ENCODE peak calls at places on chromosomes 1 and 21, in six cellular contexts. H is small intestine, Q is body of pancreas, O is foreskin fibroblast, M is fibroblast of lung, S is coronary artery. L is an unnamed sample.

GRCh38 chr1:201504799-201505504 is 2.0 kb downstream of the CSRP1 start:
- DNase-seq in H (no peak), Q (no peak), O (no peak), M (no peak), S (no peak), L (no peak)

GRCh38 chr1:210686841-210687240 is 358.1 kb downstream of the HHAT start:
- DNase-seq in H (no peak), Q (no peak), O (no peak), M (no peak), S (no peak), L (no peak)

GRCh38 chr1:244461254-244462071 is at the start of gene CATSPERE:
- DNase-seq in H (peak), Q (peak), O (peak), M (peak), S (peak), L (no peak)

GRCh38 chr1:231487019-231487418 is 41.5 kb upstream of the TSNAX start:
- DNase-seq in H (peak), Q (no peak), O (peak), M (peak), S (no peak), L (no peak)

GRCh38 chr1:177131723-177132122 is 32.8 kb downstream of the ASTN1 start:
- DNase-seq in H (no peak), Q (no peak), O (no peak), M (no peak), S (no peak), L (no peak)

GRCh38 chr1:168488153-168488552 is 55.6 kb downstream of the XCL2 start:
- DNase-seq in H (no peak), Q (peak), O (peak), M (peak), S (no peak), L (no peak)

GRCh38 chr21:45073301-45074047 is 906 bp upstream of the ADARB1 start:
- DNase-seq in H (peak), Q (peak), O (peak), M (no peak), S (peak), L (no peak)

GRCh38 chr1:184051138-184051484 is 419 bp upstream of the TSEN15 start:
- DNase-seq in H (no peak), Q (no peak), O (no peak), M (no peak), S (no peak), L (no peak)

GRCh38 chr1:119005870-119006405 is 17.8 kb upstream of the TBX15 start:
- DNase-seq in H (no peak), Q (no peak), O (no peak), M (no peak), S (no peak), L (no peak)

GRCh38 chr1:180572745-180573144 is 14.0 kb downstream of the OVAAL start:
- DNase-seq in H (peak), Q (no peak), O (no peak), M (no peak), S (no peak), L (no peak)

GRCh38 chr1:231584117-231584516 is 42.5 kb upstream of the DISC1 start:
- DNase-seq in H (peak), Q (no peak), O (peak), M (peak), S (no peak), L (peak)

GRCh38 chr1:54379481-54380284 is 26.5 kb downstream of the SSBP3 start:
- DNase-seq in H (no peak), Q (peak), O (no peak), M (peak), S (no peak), L (no peak)

GRCh38 chr1:109822749-109823542 is 59.2 kb upstream of the EPS8L3 start:
- DNase-seq in H (no peak), Q (no peak), O (no peak), M (no peak), S (peak), L (no peak)

GRCh38 chr1:44924835-44925464 is 61.4 kb downstream of the EIF2B3 start:
- DNase-seq in H (peak), Q (no peak), O (peak), M (peak), S (no peak), L (peak)

GRCh38 chr1:76627498-76627897 is 239.8 kb upstream of the ST6GALNAC5 start:
- DNase-seq in H (no peak), Q (no peak), O (no peak), M (no peak), S (no peak), L (no peak)

GRCh38 chr1:100184536-100184935 is 6.5 kb upstream of the LRRC39 start:
- DNase-seq in H (no peak), Q (no peak), O (no peak), M (no peak), S (no peak), L (no peak)

GRCh38 chr1:235907897-235908240 is 41.2 kb upstream of the LYST start:
- DNase-seq in H (no peak), Q (no peak), O (no peak), M (no peak), S (no peak), L (no peak)

GRCh38 chr1:203033917-203034316 is 7.6 kb downstream of the PPFIA4 start:
- DNase-seq in H (no peak), Q (no peak), O (no peak), M (no peak), S (no peak), L (no peak)

GRCh38 chr1:31111290-31111951 is 45.9 kb upstream of the PUM1 start:
- DNase-seq in H (peak), Q (no peak), O (peak), M (peak), S (no peak), L (no peak)

GRCh38 chr21:18252686-18253085 is 8.1 kb downstream of the CHODL start:
- DNase-seq in H (no peak), Q (no peak), O (no peak), M (no peak), S (no peak), L (no peak)

GRCh38 chr1:207998691-207999090 is 87.8 kb upstream of the CD34 start:
- DNase-seq in H (no peak), Q (no peak), O (no peak), M (no peak), S (no peak), L (no peak)

GRCh38 chr1:2859881-2860430 is 58.5 kb upstream of the TTC34 start:
- DNase-seq in H (no peak), Q (no peak), O (no peak), M (no peak), S (no peak), L (no peak)

GRCh38 chr1:92797297-92797696 is 12.4 kb upstream of the EVI5 start:
- DNase-seq in H (no peak), Q (no peak), O (no peak), M (peak), S (no peak), L (no peak)

GRCh38 chr1:58923090-58923470 is 139.2 kb upstream of the JUN start:
- DNase-seq in H (peak), Q (no peak), O (no peak), M (no peak), S (no peak), L (no peak)

GRCh38 chr1:246153796-246154212 is 353.3 kb downstream of the SMYD3 start:
- DNase-seq in H (no peak), Q (no peak), O (peak), M (peak), S (no peak), L (no peak)

GRCh38 chr1:159214149-159214760 is 9.6 kb downstream of the ACKR1 start:
- DNase-seq in H (peak), Q (peak), O (peak), M (peak), S (no peak), L (no peak)

GRCh38 chr1:115976900-115977480 is 677 bp downstream of the SLC22A15 start:
- DNase-seq in H (no peak), Q (peak), O (peak), M (no peak), S (no peak), L (no peak)

GRCh38 chr1:95321516-95321915 is 87.5 kb downstream of the RWDD3 start:
- DNase-seq in H (no peak), Q (no peak), O (peak), M (no peak), S (no peak), L (no peak)

GRCh38 chr1:74771913-74772515 is 39.1 kb downstream of the TYW3 start:
- DNase-seq in H (peak), Q (peak), O (peak), M (peak), S (no peak), L (peak)

GRCh38 chr21:24444736-24445135 is 1162.5 kb downstream of the MRPL39 start:
- DNase-seq in H (no peak), Q (no peak), O (no peak), M (no peak), S (no peak), L (no peak)

GRCh38 chr1:47545912-47546483 is 108.2 kb downstream of the FOXD2 start:
- DNase-seq in H (no peak), Q (no peak), O (no peak), M (no peak), S (no peak), L (no peak)

GRCh38 chr1:42936309-42937078 is 22.2 kb downstream of the SLC2A1 start:
- DNase-seq in H (peak), Q (peak), O (peak), M (peak), S (peak), L (no peak)

GRCh38 chr1:108617724-108618056 is 43.2 kb downstream of the HENMT1 start:
- DNase-seq in H (no peak), Q (no peak), O (no peak), M (no peak), S (no peak), L (no peak)

GRCh38 chr1:228006793-228007053 is at the start of gene WNT3A:
- DNase-seq in H (no peak), Q (no peak), O (no peak), M (no peak), S (no peak), L (no peak)
- H3K4me3 ChIP-seq in H (no peak), Q (no peak), O (no peak), M (no peak), S (peak), L (no peak)

GRCh38 chr1:146007048-146007784 is 10.8 kb upstream of the TXNIP start:
- DNase-seq in H (peak), Q (peak), O (peak), M (peak), S (no peak), L (no peak)
- H3K4me3 ChIP-seq in H (no peak), Q (no peak), O (no peak), M (no peak), S (peak), L (no peak)

GRCh38 chr1:50967416-50968020 is 2.5 kb upstream of the CDKN2C start:
- DNase-seq in H (peak), Q (peak), O (peak), M (no peak), S (no peak), L (no peak)
- H3K4me3 ChIP-seq in H (no peak), Q (no peak), O (peak), M (peak), S (peak), L (peak)

DNA sequence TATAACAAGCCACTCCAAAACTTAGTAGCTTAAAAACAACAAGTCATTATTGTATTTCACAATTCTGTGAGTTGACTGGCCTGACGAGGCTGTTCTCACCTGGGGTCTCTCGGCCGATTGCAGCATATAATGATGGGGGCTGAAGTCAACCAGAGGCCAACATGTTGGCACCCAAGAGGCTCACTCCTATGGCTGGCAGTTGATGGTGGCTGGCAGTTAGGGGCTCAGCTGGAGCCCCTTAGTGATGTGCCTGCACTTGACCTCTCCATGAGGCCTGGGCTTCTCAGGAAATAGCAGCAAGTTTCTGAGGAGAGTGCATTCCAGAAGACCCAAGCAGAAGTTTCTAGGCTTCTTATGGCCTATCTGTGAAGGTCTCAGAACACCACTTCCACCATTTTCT is 459.4 kb downstream of the NPHP4 start:
- DNase-seq in H (no peak), Q (no peak), O (no peak), M (no peak), S (no peak), L (no peak)
- H3K4me3 ChIP-seq in H (no peak), Q (no peak), O (no peak), M (no peak), S (no peak), L (no peak)

DNA sequence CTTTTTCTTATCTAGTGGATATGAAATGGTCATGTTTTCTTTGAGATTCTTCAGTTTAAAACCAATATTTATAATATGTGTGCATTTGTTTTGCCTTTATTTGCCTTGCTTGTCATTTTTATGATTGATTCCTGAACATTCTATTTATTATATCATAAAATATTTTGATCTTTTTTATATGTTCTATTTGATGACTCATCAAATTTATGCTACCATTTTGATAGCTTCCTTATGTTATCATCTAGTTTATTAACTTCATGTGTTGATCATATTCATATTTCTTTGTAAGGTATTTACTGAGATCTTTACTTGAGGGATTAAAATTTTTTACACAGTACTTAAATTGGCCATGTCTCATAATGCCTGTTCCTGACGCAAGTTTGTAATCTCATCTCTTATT is 1650.0 kb downstream of the AMY1C start:
- DNase-seq in H (no peak), Q (no peak), O (no peak), M (no peak), S (no peak), L (no peak)
- H3K4me3 ChIP-seq in H (no peak), Q (no peak), O (no peak), M (no peak), S (no peak), L (no peak)

GRCh38 chr1:61086245-61086644 is 3.9 kb downstream of the NFIA start:
- DNase-seq in H (no peak), Q (no peak), O (no peak), M (no peak), S (no peak), L (no peak)

GRCh38 chr1:61083799-61084385 is 1.5 kb downstream of the NFIA start:
- DNase-seq in H (no peak), Q (no peak), O (no peak), M (peak), S (no peak), L (no peak)

GRCh38 chr1:61083014-61083798 is 845 bp downstream of the NFIA start:
- DNase-seq in H (peak), Q (peak), O (peak), M (peak), S (no peak), L (no peak)

GRCh38 chr1:61085191-61086086 is 3.1 kb downstream of the NFIA start:
- DNase-seq in H (no peak), Q (no peak), O (no peak), M (no peak), S (no peak), L (no peak)

DNA sequence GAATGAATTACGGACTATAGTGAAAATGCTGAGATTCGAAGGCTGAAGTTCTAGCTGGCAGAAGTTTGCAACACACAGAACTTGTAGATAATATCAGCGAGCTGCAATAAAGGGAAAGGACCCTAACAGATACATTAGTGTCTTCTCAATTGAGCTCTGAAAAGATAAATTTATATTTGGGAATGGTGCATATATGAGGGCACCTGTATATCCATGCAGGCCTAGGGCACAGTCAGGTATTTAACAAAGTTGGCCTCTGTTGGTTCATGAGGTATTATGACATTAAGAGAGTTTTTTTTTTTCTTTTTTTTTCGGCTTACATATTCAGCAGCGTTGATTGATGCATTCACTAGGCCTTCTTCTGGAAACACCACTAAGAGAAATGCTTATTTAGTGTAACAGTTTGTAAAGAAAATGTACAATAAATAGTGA is 2.2 kb downstream of the NFIA start:
- DNase-seq in H (no peak), Q (no peak), O (no peak), M (no peak), S (no peak), L (no peak)
- H3K4me3 ChIP-seq in H (no peak), Q (no peak), O (peak), M (peak), S (peak), L (no peak)

DNA sequence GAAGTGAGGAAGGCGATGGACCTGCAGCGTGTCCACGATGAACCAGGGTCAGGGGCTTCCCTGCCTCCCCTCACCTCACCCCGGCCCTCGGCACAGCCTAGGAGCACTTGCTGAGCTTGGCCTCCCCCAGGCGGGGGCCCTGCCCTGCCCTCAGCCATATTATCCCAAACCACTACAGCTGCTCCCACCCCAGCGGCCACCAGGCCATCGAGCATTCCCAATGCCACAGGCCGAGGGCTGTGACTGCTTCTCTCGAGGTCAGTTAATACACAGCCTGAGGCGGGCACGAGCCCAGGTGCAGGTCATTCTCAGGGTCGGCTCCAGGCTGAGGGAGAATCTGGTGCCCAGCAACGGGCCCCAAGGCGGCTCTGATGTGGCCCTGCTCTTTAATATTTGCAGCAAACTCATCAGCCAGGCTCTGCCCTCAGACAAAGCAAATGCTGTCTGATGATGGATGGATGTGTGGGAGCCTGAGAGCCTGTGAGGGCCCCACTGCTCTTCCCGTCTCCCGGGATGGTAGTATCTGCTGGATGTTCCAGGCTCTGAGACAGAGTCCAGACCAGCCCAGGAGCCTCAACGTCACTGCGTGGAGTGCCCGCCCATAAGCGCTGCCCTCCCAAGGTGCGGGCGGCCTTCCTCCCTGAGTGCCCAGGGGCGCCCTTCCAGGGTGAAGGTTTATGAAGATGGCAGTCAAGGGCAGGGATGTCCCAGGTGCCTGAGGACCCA is 8.5 kb upstream of the GPR153 start:
- DNase-seq in H (no peak), Q (no peak), O (no peak), M (no peak), S (no peak), L (no peak)
- H3K4me3 ChIP-seq in H (no peak), Q (no peak), O (no peak), M (no peak), S (no peak), L (no peak)

DNA sequence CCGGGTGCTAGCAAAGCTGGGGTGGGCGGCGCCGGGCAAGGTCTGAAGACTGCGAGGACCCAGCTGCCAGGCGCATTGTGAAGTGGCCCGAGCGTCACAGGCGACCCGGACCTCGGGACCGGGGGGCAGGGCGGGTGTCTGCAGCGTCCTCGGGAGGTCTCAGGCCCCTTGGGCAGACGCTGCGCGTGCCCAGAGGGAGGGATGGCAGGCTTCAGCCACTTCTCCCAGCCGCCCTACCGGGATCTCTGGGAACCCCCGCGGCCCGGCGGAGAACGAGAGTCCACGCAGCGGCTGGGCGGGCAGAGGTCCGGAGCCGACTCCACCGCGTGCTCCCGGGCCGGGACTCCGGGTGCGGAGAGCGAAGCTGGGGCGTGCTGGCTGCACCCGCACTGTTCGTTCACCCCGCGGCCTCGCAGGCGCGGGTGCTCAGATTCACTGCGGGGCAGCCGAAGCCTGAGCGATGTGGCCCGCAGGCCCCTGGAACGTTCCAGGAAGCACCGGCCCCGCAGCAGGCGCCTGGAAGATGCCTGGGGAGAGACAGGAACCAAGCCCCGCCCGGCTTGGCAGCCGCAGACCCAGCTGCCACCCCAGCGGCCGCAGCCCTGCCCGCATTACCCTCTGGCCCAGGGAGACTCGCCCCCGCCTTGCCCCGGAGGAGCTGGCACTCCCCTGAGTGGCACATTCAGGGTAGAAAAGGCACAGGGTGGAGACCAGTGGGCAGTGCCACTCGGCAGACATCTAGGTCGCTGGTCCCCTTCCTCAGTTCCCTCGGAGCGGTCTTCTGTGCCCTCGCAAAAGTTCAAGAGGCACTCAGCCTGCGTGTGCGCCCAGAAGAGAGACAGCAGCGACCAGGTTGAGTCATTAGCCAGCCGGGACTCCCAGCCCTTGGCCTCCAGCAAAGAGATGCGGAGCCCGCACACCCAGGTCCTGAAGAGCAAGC is at the start of gene CCDC185:
- DNase-seq in H (peak), Q (peak), O (peak), M (peak), S (no peak), L (no peak)
- H3K4me3 ChIP-seq in H (peak), Q (no peak), O (no peak), M (peak), S (peak), L (no peak)

L was measured in AG04449.